ENCODE peak calls at places on chromosomes 6 and 20, in four cellular contexts. X is head of caudate nucleus, N is activated B cell treated with CpG ODN at 0.5 μM for 24 hours, L is foreskin fibroblast. E is an unnamed sample.

GRCh38 chr6:94683409-94683808 is 893.9 kb upstream of the MANEA start:
- DNase-seq in N (no peak), L (no peak), X (no peak), E (no peak)

GRCh38 chr6:32317532-32317931 is 54.2 kb downstream of the TSBP1 start:
- DNase-seq in N (no peak), X (no peak), L (no peak), E (no peak)

GRCh38 chr6:13708679-13709261 is 2.9 kb downstream of the RANBP9 start:
- DNase-seq in L (no peak), N (no peak), X (no peak), E (no peak)

GRCh38 chr6:159555082-159555481 is 138.0 kb downstream of the SOD2 start:
- DNase-seq in L (no peak), X (no peak), N (no peak), E (no peak)

GRCh38 chr20:33604084-33604990 is 57.8 kb upstream of the C20orf144 start:
- DNase-seq in L (peak), X (no peak), N (no peak), E (no peak)

GRCh38 chr20:45014671-45015415 is 48.5 kb downstream of the STK4 start:
- DNase-seq in N (no peak), L (peak), X (no peak), E (no peak)

GRCh38 chr6:28002181-28002580 is 45.1 kb downstream of the OR2B6 start:
- DNase-seq in N (no peak), X (no peak), L (no peak), E (no peak)

GRCh38 chr6:113645576-113645970 is 211.6 kb upstream of the MARCKS start:
- DNase-seq in N (no peak), L (peak), X (no peak), E (peak)

GRCh38 chr6:78390066-78390465 is 477.3 kb upstream of the IRAK1BP1 start:
- DNase-seq in L (no peak), N (no peak), X (no peak), E (no peak)

GRCh38 chr6:44576132-44576601 is 188.7 kb downstream of the CDC5L start:
- DNase-seq in X (no peak), L (peak), N (no peak), E (peak)

GRCh38 chr6:55758156-55758942 is 117.0 kb downstream of the BMP5 start:
- DNase-seq in L (peak), N (no peak), X (no peak), E (peak)

GRCh38 chr20:25546048-25546447 is 39.3 kb downstream of the NINL start:
- DNase-seq in X (no peak), L (no peak), N (no peak), E (no peak)

GRCh38 chr6:122482750-122483080 is 11.1 kb upstream of the SERINC1 start:
- DNase-seq in N (no peak), X (no peak), L (no peak), E (no peak)

GRCh38 chr6:140427842-140428241 is 1053.4 kb upstream of the CITED2 start:
- DNase-seq in N (no peak), L (no peak), X (no peak), E (no peak)

GRCh38 chr6:104606361-104606760 is 253.4 kb downstream of the HACE1 start:
- DNase-seq in N (no peak), L (no peak), X (no peak), E (no peak)

GRCh38 chr6:105488521-105489212 is 85.8 kb upstream of the PREP start:
- DNase-seq in L (no peak), X (no peak), N (no peak), E (no peak)

GRCh38 chr6:165920896-165921671 is 246.6 kb downstream of the TBXT start:
- DNase-seq in N (no peak), X (no peak), L (no peak), E (no peak)

GRCh38 chr20:19775353-19776201 is 17.5 kb downstream of the RIN2 start:
- DNase-seq in N (no peak), L (no peak), X (no peak), E (no peak)

GRCh38 chr6:40349092-40349491 is 238.1 kb downstream of the LRFN2 start:
- DNase-seq in N (no peak), L (no peak), X (no peak), E (no peak)

GRCh38 chr6:130050230-130050629 is 31.8 kb downstream of the L3MBTL3 start:
- DNase-seq in L (peak), N (no peak), X (no peak), E (peak)

GRCh38 chr6:37507690-37508421 is 8.2 kb upstream of the CCDC167 start:
- DNase-seq in N (no peak), X (no peak), L (no peak), E (no peak)

GRCh38 chr6:110881929-110882629 is 7.5 kb downstream of the AMD1 start:
- DNase-seq in X (no peak), L (no peak), N (no peak), E (no peak)

E was measured in stromal cell of bone marrow.